ENCODE peak calls at places on chromosomes 3 and 15, in eight cellular contexts. Z is sigmoid colon, G is body of pancreas, D is HCT116, U is transverse colon, V is A549, E is endothelial cell of umbilical vein, R is ovary. B is an unnamed sample.

GRCh38 chr3:191963182-191963581 is 502.2 kb downstream of the PYDC2 start:
- DNase-seq in Z (no peak), E (peak), V (no peak), U (no peak), R (no peak), D (no peak), G (no peak), B (no peak)

GRCh38 chr3:908839-909238 is 184.0 kb upstream of the CNTN6 start:
- DNase-seq in D (no peak), Z (no peak), V (no peak), R (no peak), G (no peak), U (no peak), E (no peak), B (no peak)

GRCh38 chr3:56303508-56303907 is 164.8 kb downstream of the ERC2 start:
- DNase-seq in U (no peak), D (peak), G (no peak), V (no peak), E (peak), R (no peak), Z (no peak), B (no peak)

GRCh38 chr3:163490119-163490518 is 1588.2 kb downstream of the SI start:
- DNase-seq in U (peak), Z (no peak), D (peak), V (peak), G (peak), R (no peak), E (no peak), B (no peak)

GRCh38 chr15:28904541-28905303 is 18.9 kb downstream of the APBA2 start:
- DNase-seq in R (no peak), U (no peak), D (no peak), V (no peak), Z (no peak), G (no peak), E (no peak), B (no peak)

GRCh38 chr15:68372291-68372811 is 59.6 kb downstream of the ITGA11 start:
- DNase-seq in G (no peak), V (peak), E (peak), R (no peak), Z (peak), D (peak), U (no peak), B (peak)

GRCh38 chr15:76336254-76337046 is at the start of gene ISL2:
- DNase-seq in G (peak), V (peak), U (peak), D (peak), R (no peak), Z (peak), E (peak), B (no peak)

GRCh38 chr15:67304778-67305177 is 50.2 kb downstream of the IQCH start:
- DNase-seq in Z (no peak), D (no peak), R (no peak), U (no peak), E (no peak), G (no peak), V (no peak), B (no peak)

GRCh38 chr3:114487502-114487901 is 193.7 kb downstream of the TIGIT start:
- DNase-seq in R (no peak), V (no peak), Z (no peak), U (no peak), D (no peak), G (no peak), E (no peak), B (no peak)

GRCh38 chr3:126083511-126083912 is 412 bp downstream of the SLC41A3 start:
- DNase-seq in G (peak), D (no peak), R (no peak), E (peak), U (peak), V (peak), Z (no peak), B (peak)

GRCh38 chr15:62618432-62618831 is 424.1 kb upstream of the TPM1 start:
- DNase-seq in Z (no peak), V (no peak), R (no peak), G (no peak), E (no peak), U (no peak), D (no peak), B (no peak)

GRCh38 chr15:62619526-62619925 is 423.0 kb upstream of the TPM1 start:
- DNase-seq in D (no peak), V (no peak), G (no peak), E (no peak), Z (no peak), U (no peak), R (no peak), B (no peak)

GRCh38 chr15:62619105-62619504 is 423.4 kb upstream of the TPM1 start:
- DNase-seq in E (no peak), V (no peak), G (no peak), D (no peak), U (no peak), Z (no peak), R (no peak), B (no peak)

GRCh38 chr15:62617741-62618140 is 424.8 kb upstream of the TPM1 start:
- DNase-seq in G (no peak), E (no peak), U (no peak), R (no peak), V (no peak), D (no peak), Z (no peak), B (no peak)

DNA sequence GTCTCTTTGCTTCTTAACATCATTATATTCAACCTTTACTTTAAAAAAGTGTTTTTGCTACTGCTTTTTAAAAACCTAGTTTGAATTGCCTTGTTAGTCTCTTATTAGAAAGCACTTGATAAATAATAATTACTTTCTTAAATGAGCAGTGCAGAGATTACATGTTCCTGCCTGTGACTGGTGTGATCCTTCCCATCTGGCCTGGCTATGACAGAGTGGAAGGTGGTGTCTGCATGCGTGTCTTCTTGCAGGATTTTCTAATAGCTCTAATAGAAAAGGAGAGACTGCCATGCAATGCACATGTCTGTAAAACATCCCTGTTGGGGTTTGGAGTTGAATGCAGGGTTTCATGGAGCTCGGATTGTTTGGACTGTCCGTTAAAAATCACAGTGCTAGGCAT is 425.8 kb upstream of the TPM1 start:
- DNase-seq in G (no peak), U (no peak), Z (no peak), R (no peak), E (no peak), V (no peak), D (no peak), B (no peak)
- H3K4me3 ChIP-seq in G (no peak), U (no peak), Z (no peak), R (no peak), E (no peak), V (no peak), D (no peak), B (no peak)

DNA sequence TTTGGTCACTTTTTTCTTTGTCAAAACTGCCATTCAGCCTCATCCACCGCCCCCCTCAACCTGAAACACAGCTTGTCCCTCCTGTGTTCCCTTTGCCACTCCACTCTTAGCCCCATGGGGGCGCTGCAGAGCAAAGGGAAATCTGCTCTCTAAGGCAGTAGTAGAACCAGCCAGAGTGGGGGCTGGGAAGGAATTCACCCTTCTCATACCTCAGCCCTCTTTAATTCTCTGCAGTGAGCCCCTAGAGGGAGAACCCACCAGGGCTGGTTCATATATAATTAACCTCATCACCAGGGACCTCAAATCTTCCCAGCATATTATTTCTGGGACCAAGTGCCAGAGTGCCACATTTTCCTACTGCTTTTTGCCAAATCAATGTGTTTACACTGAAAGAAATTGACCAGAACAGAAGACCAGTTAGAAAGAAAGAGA is 2.8 kb upstream of the BCL6 start:
- DNase-seq in E (peak), G (peak), Z (peak), R (peak), V (peak), D (peak), U (peak), B (peak)
- TF ChIP-seq POLR2A in E (no peak), G (no peak), Z (no peak), R (peak), V (no peak), D (no peak), U (no peak), B (no peak)

DNA sequence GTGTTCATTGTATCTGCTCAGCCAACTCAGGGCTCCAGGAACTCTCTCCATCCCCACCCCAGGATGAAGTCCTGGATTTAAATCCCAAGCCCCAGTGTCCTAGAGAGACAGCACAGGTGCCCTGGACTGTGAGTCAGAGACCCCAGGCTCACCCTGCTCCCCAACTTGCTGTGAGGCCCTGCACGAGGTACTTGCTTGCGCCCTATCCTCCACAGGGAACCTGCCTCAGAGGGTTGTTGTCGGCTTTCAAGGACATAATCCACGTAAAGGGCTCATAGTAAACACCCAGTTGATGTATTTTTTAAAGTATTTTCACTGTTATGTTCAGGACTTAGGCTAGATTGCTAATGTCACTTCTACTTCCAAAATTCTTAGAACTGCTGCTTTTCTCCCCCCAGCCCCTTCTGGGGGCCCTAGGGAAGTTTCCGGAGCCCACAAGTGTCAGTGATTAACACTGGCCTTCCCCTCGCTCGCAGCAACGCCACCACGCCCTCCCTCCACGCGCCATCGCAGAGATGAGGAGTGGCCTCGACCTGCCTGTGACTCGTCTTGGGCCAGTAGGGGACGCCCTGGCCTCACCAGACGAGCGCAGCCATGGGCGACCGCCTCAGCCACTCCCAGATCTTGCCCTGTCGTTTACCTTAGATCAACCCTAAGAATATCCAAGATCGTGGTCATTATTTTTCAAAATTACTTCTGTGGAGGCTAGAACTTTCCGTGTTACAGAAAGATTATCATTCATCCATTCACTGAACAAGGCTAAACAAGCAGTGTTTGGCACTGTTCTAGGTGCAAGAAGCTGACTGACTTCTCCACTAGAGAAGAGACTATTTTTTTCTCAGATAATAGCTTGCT is 6.0 kb upstream of the SRP14 start:
- DNase-seq in Z (peak), V (peak), R (peak), D (peak), E (peak), U (peak), G (peak), B (peak)
- H3K4me3 ChIP-seq in Z (no peak), V (peak), R (no peak), D (peak), E (no peak), U (no peak), G (no peak), B (no peak)

GRCh38 chr15:40593130-40593529 is 919 bp upstream of the KNL1 start:
- DNase-seq in Z (no peak), D (no peak), E (no peak), U (no peak), R (no peak), G (no peak), V (no peak), B (no peak)

GRCh38 chr15:40595773-40596172 is 1.7 kb downstream of the KNL1 start:
- DNase-seq in E (no peak), R (no peak), U (no peak), D (no peak), V (no peak), Z (no peak), G (no peak), B (no peak)

GRCh38 chr15:40595219-40595618 is 1.2 kb downstream of the KNL1 start:
- DNase-seq in V (no peak), Z (no peak), D (no peak), E (peak), U (no peak), R (no peak), G (no peak), B (no peak)

GRCh38 chr15:40594429-40594836 is 384 bp downstream of the KNL1 start:
- DNase-seq in D (peak), V (peak), E (no peak), U (peak), R (peak), G (peak), Z (peak), B (peak)

GRCh38 chr15:40593588-40594428 is at the start of gene KNL1:
- DNase-seq in D (peak), E (peak), G (peak), U (peak), R (peak), V (peak), Z (peak), B (peak)
- TF ChIP-seq POLR2A in D (peak), E (peak), G (peak), U (no peak), R (no peak), V (no peak), Z (no peak), B (no peak)

DNA sequence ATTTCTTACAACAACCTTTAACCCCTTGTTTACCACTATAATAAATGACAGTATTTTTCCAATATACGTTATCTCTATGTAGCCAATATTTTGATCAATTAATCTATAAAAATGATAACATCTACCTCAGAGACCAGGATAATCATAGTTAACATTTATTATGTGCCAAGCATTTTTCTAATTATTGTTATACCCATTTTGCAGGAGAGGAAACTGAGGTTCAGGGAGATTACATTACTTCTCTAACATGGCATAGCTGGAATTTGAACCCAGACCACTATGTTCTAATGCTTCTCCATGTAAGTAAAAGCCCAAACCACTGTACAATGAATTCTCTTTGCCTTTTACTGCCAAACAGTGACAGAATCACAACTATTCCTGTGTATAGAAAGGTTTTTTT is 113.4 kb upstream of the PFN2 start:
- DNase-seq in E (no peak), D (no peak), V (no peak), R (no peak), G (no peak), U (no peak), Z (no peak), B (no peak)
- H3K4me3 ChIP-seq in E (no peak), D (no peak), V (no peak), R (no peak), G (no peak), U (no peak), Z (no peak), B (no peak)

GRCh38 chr3:143856252-143856977 is 8.1 kb upstream of the SLC9A9 start:
- DNase-seq in D (no peak), E (no peak), G (no peak), R (no peak), Z (no peak), V (no peak), U (no peak), B (no peak)
- TF ChIP-seq POLR2A in D (no peak), E (no peak), G (no peak), R (no peak), Z (no peak), V (no peak), U (no peak), B (no peak)

DNA sequence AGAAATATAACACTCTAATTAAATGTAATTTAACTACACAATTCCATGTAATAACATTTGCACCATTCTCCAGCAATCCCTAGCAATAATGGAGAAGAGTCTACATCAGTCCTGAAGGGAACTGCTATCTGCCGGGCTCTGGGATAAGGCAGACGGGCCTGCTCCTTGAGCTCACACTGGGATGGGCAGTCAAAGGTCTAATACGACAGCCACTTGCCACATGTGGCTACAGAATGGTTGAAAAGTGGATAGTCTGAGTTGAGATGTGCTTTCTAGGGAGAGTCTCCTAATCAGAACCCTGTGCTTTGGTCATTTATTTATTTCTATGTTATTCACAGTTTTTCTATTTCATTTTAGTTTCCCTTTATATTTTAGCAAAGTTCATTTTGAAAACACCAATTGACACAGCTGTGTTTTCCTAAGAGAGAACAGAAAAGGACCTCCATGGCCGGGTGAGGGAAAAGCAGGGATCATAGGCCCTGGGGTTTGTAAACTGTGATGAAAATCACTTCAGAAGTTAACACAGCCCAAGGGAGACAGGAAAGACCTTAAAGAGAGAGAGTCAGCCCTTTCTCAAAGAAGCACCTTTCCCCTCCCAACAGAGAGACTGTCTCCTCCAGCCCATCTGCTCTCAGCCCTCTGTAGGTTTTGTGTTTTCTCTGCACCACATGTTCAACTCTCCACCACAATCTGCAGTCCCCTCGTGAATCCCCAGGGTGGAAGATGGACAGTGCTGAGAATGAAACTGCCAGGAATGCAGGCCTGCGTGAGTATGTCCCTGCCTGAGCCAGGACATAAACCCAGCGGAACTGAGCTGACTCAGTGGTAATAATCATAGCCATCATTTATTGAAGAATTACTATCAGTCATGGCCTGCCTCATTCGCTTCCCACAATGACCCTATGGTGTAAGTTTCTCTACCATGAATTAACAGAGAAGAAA is 11.6 kb downstream of the FSIP1 start:
- DNase-seq in V (no peak), E (no peak), D (no peak), G (no peak), R (no peak), Z (peak), U (no peak), B (no peak)
- H3K4me3 ChIP-seq in V (no peak), E (no peak), D (no peak), G (no peak), R (no peak), Z (no peak), U (no peak), B (peak)